ENCODE peak calls at places on chromosomes 12 and 14, in nine cellular contexts. M is activated T-helper 1 cell treated with Interleukin-2 at 50 U/mL for 16 hours; B is NCI-H1694 treated with DMSO at 0.1 percent for 48 hours; F is naive thymus-derived CD8-positive, alpha-beta T cell; D is iPS-NIHi11; P is stimulated activated CD4-positive, alpha-beta T cell treated with anti-CD3 and anti-CD28 coated beads, TNF-alpha, amount 100 ng/mL, for 1 hour; N is fibroblast of the conjunctiva; C is mesenchymal stem cell; T is nephron progenitor cell. X is an unnamed sample.

GRCh38 chr12:20175704-20176388 is 192.5 kb upstream of the PDE3A start:
- DNase-seq in N (no peak), T (no peak), F (no peak), B (no peak), D (no peak), P (no peak), C (no peak), M (no peak), X (no peak)

GRCh38 chr14:35369701-35370191 is 34.8 kb downstream of the NFKBIA start:
- DNase-seq in M (no peak), D (peak; percentile 10), F (no peak), C (no peak), P (no peak), B (no peak), N (no peak), T (no peak), X (no peak)

GRCh38 chr12:108253540-108253939 is 85.6 kb downstream of the CMKLR1 start:
- DNase-seq in B (no peak), N (no peak), F (no peak), D (peak; percentile 41), C (no peak), M (no peak), P (no peak), T (no peak), X (no peak)

GRCh38 chr12:51759175-51759574 is 89.3 kb downstream of the FIGNL2 start:
- DNase-seq in B (no peak), C (peak; percentile 20), D (no peak), N (no peak), F (no peak), T (no peak), M (no peak), P (no peak), X (no peak)

GRCh38 chr14:101603096-101603495 is 41.8 kb downstream of the DIO3 start:
- DNase-seq in C (no peak), T (no peak), D (peak; percentile 2), F (peak; percentile 10), P (no peak), M (no peak), N (no peak), B (no peak), X (no peak)

GRCh38 chr12:93790472-93791152 is 113.4 kb downstream of the CRADD start:
- DNase-seq in C (peak; percentile 81), M (no peak), T (no peak), N (no peak), P (no peak), B (no peak), D (no peak), F (no peak), X (no peak)

GRCh38 chr12:4307593-4308333 is 13.2 kb upstream of the TIGAR start:
- DNase-seq in N (peak; percentile 72), B (peak; percentile 73), T (peak; percentile 70), D (peak; percentile 92), P (no peak), M (no peak), C (peak; percentile 82), F (no peak), X (peak; percentile 82)

GRCh38 chr12:29640589-29641345 is 143.0 kb downstream of the TMTC1 start:
- DNase-seq in M (no peak), F (no peak), B (no peak), D (no peak), P (no peak), T (peak; percentile 30), C (peak; percentile 70), N (peak; percentile 44), X (peak; percentile 77)

GRCh38 chr14:19878029-19878642 is 3.2 kb downstream of the OR4K2 start:
- DNase-seq in T (no peak), D (no peak), B (peak; percentile 42), C (no peak), F (no peak), N (no peak), M (no peak), P (no peak), X (no peak)

GRCh38 chr12:96774501-96775256 is 132.4 kb upstream of the NEDD1 start:
- DNase-seq in F (no peak), T (no peak), B (no peak), D (no peak), P (no peak), M (no peak), N (no peak), C (no peak), X (no peak)

GRCh38 chr14:76133103-76133502 is 18.6 kb upstream of the GPATCH2L start:
- DNase-seq in B (no peak), M (no peak), F (no peak), C (peak; percentile 42), N (no peak), D (peak; percentile 72), T (peak; percentile 70), P (no peak), X (no peak)

GRCh38 chr12:6843118-6843902 is 2.6 kb downstream of the GNB3 start:
- DNase-seq in M (no peak), D (peak; percentile 59), B (no peak), P (no peak), N (no peak), C (no peak), T (no peak), F (no peak), X (no peak)

GRCh38 chr12:116186482-116187157 is 90.9 kb downstream of the MED13L start:
- DNase-seq in D (no peak), F (no peak), M (no peak), T (no peak), N (no peak), C (peak; percentile 54), B (no peak), P (no peak), X (no peak)

GRCh38 chr12:87274594-87275245 is 754.5 kb downstream of the C12orf50 start:
- DNase-seq in D (peak; percentile 21), B (no peak), T (peak; percentile 5), P (no peak), F (no peak), M (no peak), C (peak; percentile 40), N (no peak), X (no peak)

GRCh38 chr14:21990116-21990515 is 316.5 kb upstream of the OR4E1 start:
- DNase-seq in P (no peak), N (no peak), F (no peak), D (no peak), T (no peak), M (no peak), C (no peak), B (no peak), X (no peak)

GRCh38 chr14:105864116-105864515 is 337.7 kb downstream of the TMEM121 start:
- DNase-seq in P (no peak), T (no peak), D (peak; percentile 1), N (no peak), B (no peak), M (no peak), C (no peak), F (peak; percentile 14), X (peak; percentile 39)

GRCh38 chr12:126312457-126312856 is 1247.2 kb downstream of the AACS start:
- DNase-seq in F (no peak), N (no peak), D (no peak), P (no peak), C (no peak), T (no peak), B (no peak), M (no peak), X (no peak)

GRCh38 chr14:49975286-49975685 is 82.4 kb downstream of the ARF6 start:
- DNase-seq in D (no peak), N (peak; percentile 70), C (peak; percentile 96), M (no peak), P (no peak), F (no peak), B (no peak), T (no peak), X (no peak)

GRCh38 chr14:96519970-96520369 is 17.8 kb downstream of the PAPOLA start:
- DNase-seq in B (no peak), M (no peak), D (no peak), P (no peak), T (no peak), N (no peak), F (no peak), C (no peak), X (no peak)

GRCh38 chr14:85536835-85537195 is 6.9 kb downstream of the FLRT2 start:
- DNase-seq in N (no peak), B (no peak), M (no peak), P (no peak), T (no peak), D (no peak), C (peak; percentile 34), F (no peak), X (no peak)

GRCh38 chr12:16520328-16520727 is 85.6 kb downstream of the LMO3 start:
- DNase-seq in D (no peak), F (no peak), B (no peak), P (no peak), M (no peak), T (no peak), N (no peak), C (no peak), X (no peak)

GRCh38 chr12:45981075-45981837 is 9.1 kb downstream of the SCAF11 start:
- DNase-seq in D (no peak), N (no peak), C (no peak), P (no peak), B (no peak), F (no peak), M (no peak), T (no peak), X (no peak)

GRCh38 chr12:14026536-14026935 is 45.1 kb upstream of the GRIN2B start:
- DNase-seq in C (no peak), T (no peak), B (no peak), P (no peak), N (no peak), D (no peak), M (no peak), F (no peak), X (no peak)

GRCh38 chr12:49518914-49519573 is 19.8 kb upstream of the KCNH3 start:
- DNase-seq in D (no peak), T (no peak), P (no peak), F (no peak), C (peak; percentile 58), M (no peak), N (no peak), B (no peak), X (no peak)

GRCh38 chr14:33612184-33612479 is 338.7 kb downstream of the EGLN3 start:
- DNase-seq in B (no peak), M (no peak), T (no peak), D (peak; percentile 29), C (no peak), P (no peak), N (no peak), F (no peak), X (no peak)

GRCh38 chr14:71021347-71022014 is 114.2 kb downstream of the PCNX1 start:
- DNase-seq in M (no peak), T (no peak), B (no peak), D (no peak), F (no peak), C (peak; percentile 69), N (no peak), P (no peak), X (no peak)

GRCh38 chr12:124464062-124464461 is 103.3 kb downstream of the NCOR2 start:
- DNase-seq in C (peak; percentile 34), F (no peak), D (no peak), M (no peak), T (no peak), P (no peak), B (no peak), N (no peak), X (no peak)

GRCh38 chr12:88552672-88553079 is 27.6 kb downstream of the KITLG start:
- DNase-seq in N (no peak), B (no peak), P (no peak), D (no peak), M (no peak), F (no peak), C (peak; percentile 55), T (no peak), X (no peak)

GRCh38 chr14:67270354-67270753 is 29.1 kb downstream of the PALS1 start:
- DNase-seq in C (peak; percentile 46), M (no peak), P (no peak), B (no peak), T (no peak), D (no peak), N (no peak), F (no peak), X (no peak)

GRCh38 chr14:33809456-33809855 is 141.4 kb downstream of the EGLN3 start:
- DNase-seq in D (no peak), N (no peak), C (no peak), F (no peak), T (no peak), M (no peak), B (peak; percentile 13), P (no peak), X (no peak)

GRCh38 chr12:93847517-93848452 is 170.6 kb downstream of the CRADD start:
- DNase-seq in N (no peak), D (no peak), B (no peak), P (no peak), F (no peak), M (no peak), T (no peak), C (peak; percentile 22), X (no peak)

X was measured in cardiac septum.